ENCODE peak calls at places on chromosomes 1 and 21, in nine cellular contexts. O, Y, N, K, E, W, X, L and F are unnamed samples. For H3K4me1, the result is how much of the 10 kb centered on the place peaks cover.

GRCh38 chr1:246295968-246296367 is 211.1 kb downstream of the SMYD3 start:
- DNase-seq in O (no peak), Y (no peak), N (no peak), K (no peak), E (no peak), W (no peak), X (no peak), L (no peak), F (no peak)

GRCh38 chr1:226671268-226671667 is 67.8 kb downstream of the ITPKB start:
- DNase-seq in O (no peak), Y (no peak), N (no peak), K (no peak), E (no peak), W (no peak), X (no peak), L (no peak), F (no peak)

GRCh38 chr1:44526295-44527073 is 121.4 kb downstream of the RNF220 start:
- DNase-seq in O (no peak), Y (no peak), N (no peak), K (no peak), E (no peak), W (no peak), X (no peak), L (no peak), F (no peak)

GRCh38 chr1:1599919-1600860 is at the start of gene FNDC10:
- DNase-seq in O (peak), Y (peak), N (no peak), K (peak), E (peak), W (peak), X (no peak), L (no peak), F (no peak)

GRCh38 chr1:197917553-197917812 is 311 bp downstream of the LHX9 start:
- DNase-seq in O (no peak), Y (no peak), N (no peak), K (no peak), E (no peak), W (no peak), X (no peak), L (no peak), F (no peak)

GRCh38 chr21:38504056-38504455 is 5.8 kb upstream of the ERG start:
- DNase-seq in O (no peak), Y (no peak), N (no peak), K (no peak), E (no peak), W (no peak), X (no peak), L (no peak), F (no peak)

GRCh38 chr1:7558481-7558880 is 212.6 kb upstream of the VAMP3 start:
- DNase-seq in O (no peak), Y (no peak), N (no peak), K (peak), E (no peak), W (no peak), X (no peak), L (no peak), F (no peak)

GRCh38 chr1:85413169-85413568 is 51.8 kb downstream of the DDAH1 start:
- DNase-seq in O (no peak), Y (no peak), N (no peak), K (no peak), E (no peak), W (no peak), X (no peak), L (no peak), F (no peak)

GRCh38 chr1:40944841-40945430 is 34.6 kb upstream of the CTPS1 start:
- DNase-seq in O (no peak), Y (no peak), N (no peak), K (no peak), E (no peak), W (no peak), X (no peak), L (no peak), F (no peak)

GRCh38 chr1:244280859-244281258 is 170.8 kb downstream of the ADSS2 start:
- DNase-seq in O (no peak), Y (no peak), N (no peak), K (no peak), E (no peak), W (no peak), X (no peak), L (peak), F (no peak)

DNA sequence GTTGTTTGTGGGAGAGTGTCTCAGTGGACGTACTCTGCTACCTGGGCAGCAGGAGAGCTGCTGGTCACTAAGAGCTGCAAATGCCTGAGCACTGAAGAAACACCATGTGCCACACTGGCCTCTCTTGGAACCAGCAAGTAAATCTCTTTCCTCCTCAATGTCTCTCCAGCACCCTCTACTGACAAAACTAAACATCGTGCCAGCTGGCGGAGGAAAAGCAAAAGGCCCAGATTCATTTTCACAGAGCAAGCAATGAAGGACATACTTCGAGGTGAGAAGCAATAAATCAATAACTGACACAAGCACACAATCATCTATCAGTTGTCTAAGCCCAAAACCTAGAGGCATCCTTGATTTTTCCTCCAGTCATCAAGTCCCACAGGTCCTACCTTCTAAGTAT is 78.1 kb downstream of the RERE start:
- DNase-seq in O (no peak), Y (no peak), N (no peak), K (no peak), E (no peak), W (no peak), X (no peak), L (peak), F (no peak)
- TF ChIP-seq CTCF in O (no peak), Y (peak), N (peak), K (no peak), E (no peak), W (no peak), X (no peak), L (no peak), F (no peak)

GRCh38 chr1:24337455-24337854 is 18.3 kb downstream of the GRHL3 start:
- DNase-seq in O (no peak), Y (no peak), N (no peak), K (no peak), E (no peak), W (no peak), X (no peak), L (no peak), F (no peak)

GRCh38 chr1:24339996-24340395 is 20.8 kb downstream of the GRHL3 start:
- DNase-seq in O (no peak), Y (no peak), N (no peak), K (no peak), E (no peak), W (no peak), X (no peak), L (no peak), F (no peak)

GRCh38 chr1:24336099-24336498 is 16.9 kb downstream of the GRHL3 start:
- DNase-seq in O (no peak), Y (no peak), N (no peak), K (no peak), E (no peak), W (no peak), X (no peak), L (no peak), F (no peak)

GRCh38 chr1:24340770-24341169 is 21.6 kb downstream of the GRHL3 start:
- DNase-seq in O (no peak), Y (no peak), N (no peak), K (no peak), E (no peak), W (no peak), X (no peak), L (no peak), F (no peak)

DNA sequence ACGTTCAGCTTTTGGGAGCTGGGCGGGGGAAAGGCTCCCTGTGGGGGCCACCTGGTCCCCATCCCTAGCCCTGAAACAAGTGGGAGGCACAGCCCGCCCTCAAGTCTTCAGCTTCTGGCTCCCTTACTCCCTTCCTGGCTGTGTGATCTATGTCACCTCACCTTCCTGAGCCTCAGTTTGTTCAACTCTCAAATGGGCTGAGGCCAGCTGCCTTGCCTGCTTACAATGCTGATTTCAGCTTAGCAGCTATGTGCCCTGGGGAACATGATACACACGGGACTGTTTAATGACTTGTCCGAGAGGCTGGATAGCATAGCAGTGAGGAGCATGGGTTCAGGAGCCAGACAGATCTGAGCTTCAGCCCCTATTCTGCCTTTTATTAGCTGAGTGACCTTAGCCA is 19.3 kb downstream of the GRHL3 start:
- DNase-seq in O (no peak), Y (no peak), N (no peak), K (no peak), E (no peak), W (no peak), X (no peak), L (no peak), F (no peak)
- H3K4me1 ChIP-seq in O (under half), Y (under half), N (under half), K (under half), E (under half), W (under half), X (under half), L (under half), F (under half)

GRCh38 chr1:26530898-26531598 is 1.5 kb downstream of the RPS6KA1 start:
- DNase-seq in O (peak), Y (peak), N (peak), K (no peak), E (peak), W (peak), X (peak), L (peak), F (no peak)
- TF ChIP-seq CTCF in O (peak), Y (peak), N (peak), K (no peak), E (peak), W (peak), X (peak), L (peak), F (no peak)

GRCh38 chr1:33477451-33477850 is 5.0 kb downstream of the ZSCAN20 start:
- DNase-seq in O (no peak), Y (no peak), N (no peak), K (no peak), E (no peak), W (no peak), X (no peak), L (no peak), F (no peak)

GRCh38 chr1:33472349-33472980 is at the start of gene ZSCAN20:
- DNase-seq in O (peak), Y (peak), N (peak), K (peak), E (peak), W (peak), X (peak), L (peak), F (peak)

GRCh38 chr1:33471416-33471815 is 1.0 kb upstream of the ZSCAN20 start:
- DNase-seq in O (no peak), Y (no peak), N (no peak), K (no peak), E (no peak), W (no peak), X (no peak), L (no peak), F (no peak)

GRCh38 chr1:33470495-33471012 is 1.9 kb upstream of the ZSCAN20 start:
- DNase-seq in O (peak), Y (peak), N (peak), K (peak), E (peak), W (peak), X (peak), L (peak), F (peak)

DNA sequence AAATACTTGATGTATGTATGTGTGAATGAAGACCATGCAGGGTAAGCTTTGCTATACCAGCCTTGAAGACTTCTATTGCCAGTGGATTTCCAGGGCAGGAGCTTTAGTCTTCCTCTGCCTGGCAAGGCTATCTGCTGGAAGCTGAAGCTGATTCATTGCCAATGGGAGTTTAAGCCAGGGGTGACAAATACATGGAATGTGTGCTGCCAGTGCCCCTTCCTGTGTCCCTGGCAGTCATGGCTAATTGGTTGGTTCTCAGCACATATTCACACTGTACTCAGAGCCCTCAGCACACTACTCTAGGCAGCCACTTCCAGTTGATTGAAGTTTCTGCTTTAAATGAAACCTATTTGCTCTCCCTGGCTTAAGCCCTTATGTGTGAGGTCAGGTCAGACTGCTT is 1.5 kb downstream of the ZSCAN20 start:
- DNase-seq in O (no peak), Y (no peak), N (no peak), K (peak), E (no peak), W (no peak), X (no peak), L (no peak), F (peak)
- H3K4me1 ChIP-seq in O (under half), Y (under half), N (under half), K (under half), E (under half), W (under half), X (under half), L (under half), F (under half)

GRCh38 chr1:18668051-18668450 is 37.4 kb downstream of the PAX7 start:
- DNase-seq in O (no peak), Y (no peak), N (no peak), K (no peak), E (no peak), W (no peak), X (peak), L (peak), F (no peak)

GRCh38 chr1:18670267-18670910 is 39.7 kb downstream of the PAX7 start:
- DNase-seq in O (peak), Y (no peak), N (peak), K (no peak), E (no peak), W (no peak), X (peak), L (no peak), F (no peak)

GRCh38 chr1:18668750-18669404 is 38.2 kb downstream of the PAX7 start:
- DNase-seq in O (peak), Y (no peak), N (peak), K (no peak), E (no peak), W (peak), X (peak), L (peak), F (no peak)

GRCh38 chr1:18676431-18676830 is 45.8 kb downstream of the PAX7 start:
- DNase-seq in O (no peak), Y (peak), N (no peak), K (no peak), E (no peak), W (no peak), X (no peak), L (no peak), F (no peak)

GRCh38 chr1:18673976-18674375 is 43.3 kb downstream of the PAX7 start:
- DNase-seq in O (no peak), Y (no peak), N (no peak), K (no peak), E (no peak), W (no peak), X (no peak), L (peak), F (no peak)
- TF ChIP-seq CTCF in O (no peak), Y (peak), N (no peak), K (no peak), E (no peak), W (no peak), X (no peak), L (peak), F (no peak)